ENCODE peak calls at places on chromosomes 5 and 9, in four cellular contexts. K, I, W and L are unnamed samples.

GRCh38 chr9:83544002-83544698 is 5.9 kb upstream of the FRMD3 start:
- DNase-seq in I (peak; percentile 28), K (no peak), W (peak; percentile 24), L (peak; percentile 75)

GRCh38 chr9:101578378-101578777 is 16.4 kb downstream of the PPP3R2 start:
- DNase-seq in K (no peak), I (no peak), W (no peak), L (no peak)

GRCh38 chr5:144794922-144795321 is 624.2 kb downstream of the KCTD16 start:
- DNase-seq in K (no peak), I (no peak), W (no peak), L (no peak)

GRCh38 chr5:176675676-176676360 is 28.5 kb downstream of the TSPAN17 start:
- DNase-seq in W (peak; percentile 77), I (no peak), K (peak; percentile 74), L (peak; percentile 42)

GRCh38 chr5:14581891-14582796 is 552 bp downstream of the OTULINL start:
- DNase-seq in W (no peak), K (peak; percentile 85), I (peak; percentile 37), L (no peak)

GRCh38 chr9:37604296-37604695 is 11.9 kb upstream of the TOMM5 start:
- DNase-seq in I (no peak), K (no peak), W (no peak), L (no peak)

GRCh38 chr5:132782101-132782500 is 5.1 kb upstream of the SEPTIN8 start:
- DNase-seq in K (no peak), I (no peak), W (no peak), L (no peak)

GRCh38 chr5:142611154-142611553 is 74.7 kb downstream of the FGF1 start:
- DNase-seq in K (peak; percentile 93), I (peak; percentile 46), W (peak; percentile 56), L (peak; percentile 48)

GRCh38 chr9:37340961-37341360 is 81.5 kb upstream of the GRHPR start:
- DNase-seq in I (no peak), K (no peak), W (no peak), L (no peak)

GRCh38 chr9:119961774-119962408 is 592.7 kb upstream of the BRINP1 start:
- DNase-seq in I (peak; percentile 5), K (peak; percentile 91), W (peak; percentile 48), L (peak; percentile 12)

GRCh38 chr5:149618581-149619248 is 37.4 kb downstream of the ARHGEF37 start:
- DNase-seq in I (peak; percentile 43), K (peak; percentile 56), W (peak; percentile 71), L (peak; percentile 53)
- TF ChIP-seq TAF1 in I (no peak), K (no peak), W (no peak), L (no peak)

DNA sequence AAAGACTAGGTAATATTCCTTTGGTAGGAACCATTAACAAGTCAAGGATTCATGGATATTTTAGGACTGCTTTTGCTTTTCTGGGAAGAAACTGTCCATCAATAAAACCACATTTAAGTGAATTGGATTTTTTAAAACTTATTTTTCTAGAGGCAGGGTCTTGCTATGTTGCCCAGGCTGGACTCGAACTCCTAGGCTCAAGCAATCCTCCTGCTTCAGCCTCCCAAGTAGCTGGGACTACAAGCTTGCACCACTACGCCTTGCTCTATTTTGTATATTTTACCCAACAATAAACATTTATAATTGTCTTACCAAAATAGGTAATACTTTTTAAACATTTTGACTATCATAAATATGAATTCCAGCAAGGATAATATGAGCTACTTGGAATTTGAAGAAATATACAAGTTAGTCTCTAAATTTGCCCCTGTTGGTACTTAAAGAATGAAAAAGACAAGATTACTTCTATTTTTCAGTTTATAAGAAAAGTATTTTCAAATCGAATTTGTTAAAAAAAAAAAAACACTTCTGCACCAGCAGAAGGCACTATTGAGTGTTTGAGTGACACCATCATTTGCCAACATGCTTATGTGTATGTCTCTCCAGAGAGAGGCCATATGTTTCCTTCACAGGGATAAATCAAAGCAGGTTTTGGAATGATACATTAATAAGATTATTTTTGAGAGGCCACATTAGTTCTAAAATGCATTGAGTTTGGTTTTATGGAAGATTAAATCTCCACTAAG is 60.0 kb upstream of the CARTPT start:
- DNase-seq in K (no peak), I (no peak), W (peak; percentile 12), L (peak; percentile 31)
- TF ChIP-seq TAF1 in K (no peak), I (no peak), W (no peak), L (no peak)

GRCh38 chr9:33815781-33816180 is 1.2 kb upstream of the UBE2R2 start:
- DNase-seq in I (no peak), W (no peak), K (no peak), L (no peak)

GRCh38 chr9:33817327-33818166 is 587 bp downstream of the UBE2R2 start:
- DNase-seq in I (peak; percentile 45), W (peak; percentile 70), K (peak; percentile 83), L (peak; percentile 64)

GRCh38 chr9:33816327-33817252 is at the start of gene UBE2R2:
- DNase-seq in K (peak; percentile 86), W (peak; percentile 96), I (peak; percentile 90), L (peak; percentile 81)

GRCh38 chr9:33814816-33815215 is 2.1 kb upstream of the UBE2R2 start:
- DNase-seq in I (no peak), K (no peak), W (no peak), L (no peak)

DNA sequence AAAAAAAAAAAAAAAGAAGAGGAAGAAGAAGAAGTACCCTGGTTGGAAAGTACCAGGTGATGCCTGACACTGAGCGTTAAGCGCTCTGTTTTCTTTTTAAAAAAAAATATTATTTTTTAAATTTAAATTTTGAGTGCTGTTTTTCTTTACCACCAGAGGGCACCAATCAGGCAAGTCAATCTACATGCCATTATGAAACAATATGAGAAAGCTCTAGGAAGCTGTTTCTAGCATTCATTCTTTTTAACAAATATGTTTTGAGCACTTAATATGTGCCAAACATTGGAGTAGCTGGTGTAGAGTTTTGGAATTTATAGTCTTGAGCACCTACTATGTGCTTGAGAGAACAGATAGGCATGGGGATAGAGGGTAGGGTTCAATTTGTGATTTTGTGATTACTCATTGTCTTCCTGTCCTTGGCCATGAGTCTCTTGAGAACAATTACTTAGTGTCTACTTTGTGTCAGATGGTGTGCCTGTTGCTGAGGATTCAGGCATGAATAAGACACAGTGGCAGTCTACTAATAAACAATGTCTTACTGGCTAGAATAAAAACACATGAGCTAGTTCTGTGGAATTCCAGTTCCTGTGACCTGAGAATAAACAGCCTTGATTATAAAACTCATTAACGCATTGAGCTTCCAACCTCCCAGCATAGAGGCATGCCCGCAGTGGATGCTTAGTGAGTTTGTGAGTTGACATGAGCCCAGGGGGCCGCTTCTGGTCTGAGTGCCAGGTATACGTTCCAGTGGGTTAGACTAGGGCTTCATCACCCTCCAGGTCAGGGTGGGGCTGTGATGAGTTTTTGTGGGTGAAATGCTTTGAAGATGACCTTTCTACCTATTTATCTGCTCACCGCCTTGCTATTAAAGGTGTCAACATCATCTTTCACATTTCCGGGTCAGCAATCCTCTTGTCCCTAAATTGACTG is 3.0 kb upstream of the UBE2R2 start:
- DNase-seq in W (peak; percentile 25), I (no peak), K (no peak), L (peak; percentile 50)
- TF ChIP-seq TAF1 in W (no peak), I (no peak), K (no peak), L (no peak)

DNA sequence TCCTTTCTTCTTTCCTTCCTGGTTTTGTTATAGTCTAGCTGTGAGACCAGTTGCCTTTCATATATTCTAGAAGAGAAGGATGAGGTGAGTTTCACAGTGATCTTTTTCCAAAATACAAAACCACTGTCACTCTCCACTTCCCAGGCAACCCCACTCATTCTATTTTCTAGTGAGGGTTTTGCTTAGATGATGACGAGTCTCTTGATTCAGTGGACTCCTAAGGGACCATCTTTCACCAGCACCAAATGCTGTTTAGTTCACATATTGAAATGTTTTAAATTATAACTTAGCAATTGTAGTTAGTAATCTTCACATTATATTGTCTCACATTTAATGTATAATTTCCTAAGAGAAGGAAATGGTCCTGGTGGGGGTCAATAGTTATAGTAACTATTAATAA is 25.2 kb downstream of the PIK3R1 start:
- DNase-seq in W (no peak), K (no peak), I (no peak), L (no peak)
- TF ChIP-seq TAF1 in W (no peak), K (no peak), I (no peak), L (no peak)

DNA sequence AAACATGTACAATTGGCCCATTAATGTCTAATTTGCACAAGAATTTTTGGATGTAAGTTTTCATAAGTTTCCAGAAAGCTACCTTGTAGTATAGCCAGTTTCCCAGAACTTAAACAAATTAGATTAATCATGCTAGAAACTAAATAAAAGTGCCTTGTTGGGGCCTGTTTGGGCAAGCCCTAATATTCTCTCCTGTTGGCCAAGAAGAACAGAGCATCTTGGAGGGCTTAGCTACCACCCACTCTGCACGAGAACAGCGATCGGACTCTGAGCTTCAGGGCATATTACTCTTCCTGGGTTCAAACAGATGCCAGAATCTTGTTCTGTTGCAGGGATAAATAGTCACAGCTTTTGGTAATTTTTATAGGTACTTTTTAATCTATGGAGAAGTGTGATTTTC is 88.2 kb downstream of the GAS1 start:
- DNase-seq in W (no peak), K (no peak), I (no peak), L (no peak)
- TF ChIP-seq TAF1 in W (no peak), K (no peak), I (no peak), L (no peak)

DNA sequence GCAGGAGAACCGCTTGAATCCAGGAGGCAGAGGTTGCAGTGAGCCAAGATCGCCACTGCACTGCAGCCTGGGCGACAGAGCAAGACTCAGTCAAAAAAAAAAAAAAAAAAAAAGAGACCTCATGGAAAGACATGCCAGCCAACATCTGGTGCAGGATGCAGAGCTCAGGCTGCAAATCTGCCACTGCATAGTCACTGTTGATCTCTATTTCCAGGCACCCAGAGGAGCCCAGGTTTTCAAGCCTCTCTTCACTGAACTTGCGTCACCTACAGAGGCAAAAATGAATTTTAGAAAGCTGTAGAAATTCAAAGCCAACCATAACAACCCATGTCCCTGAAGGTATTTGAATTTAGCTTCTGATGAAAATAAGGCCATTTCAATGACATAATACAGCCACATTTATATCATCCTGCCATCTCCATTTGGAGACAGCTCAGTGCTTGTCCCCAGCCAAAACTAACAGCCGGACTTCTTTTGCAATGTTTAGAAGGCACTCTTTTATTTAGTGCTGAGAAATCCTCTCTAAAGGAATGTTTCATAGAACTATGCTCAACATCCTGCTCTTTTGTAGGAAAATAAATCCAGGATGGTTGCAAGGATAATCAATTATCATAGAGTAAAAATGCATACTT is 113.3 kb downstream of the SNX18 start:
- DNase-seq in I (no peak), K (no peak), W (no peak), L (no peak)
- TF ChIP-seq TAF1 in I (no peak), K (no peak), W (no peak), L (no peak)

DNA sequence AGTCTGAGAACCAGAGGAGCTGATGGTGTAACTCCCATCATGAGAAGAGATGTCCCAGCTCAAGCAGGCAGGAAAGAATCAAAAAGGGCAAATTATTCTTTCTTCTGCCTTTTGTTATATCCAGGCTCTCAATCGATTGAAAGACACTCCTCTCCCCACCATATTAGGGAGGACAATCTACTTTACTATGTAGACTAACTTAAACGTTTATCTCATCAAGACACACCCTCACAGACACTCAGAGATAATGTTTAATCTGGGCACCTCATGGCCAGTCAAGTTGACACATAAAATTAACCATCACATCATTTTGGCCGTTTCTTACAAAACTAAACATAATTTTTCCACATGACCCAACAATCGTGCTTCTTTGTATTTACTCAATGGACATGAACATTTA is 534.3 kb upstream of the RORB start:
- DNase-seq in I (no peak), K (no peak), W (peak; percentile 7), L (no peak)
- TF ChIP-seq TAF1 in I (no peak), K (no peak), W (no peak), L (no peak)

GRCh38 chr9:125593581-125593980 is 113.4 kb downstream of the MAPKAP1 start:
- DNase-seq in W (no peak), I (no peak), K (no peak), L (no peak)
- TF ChIP-seq TAF1 in W (no peak), I (no peak), K (no peak), L (no peak)